ENCODE peak calls at places on chromosome 19, in seven cellular contexts. Y is Peyer's patch, F is IMR-90, A is aorta, N is psoas muscle, D is GM23248, L is caudate nucleus. V is an unnamed sample.
A peak's percentile ranks its signal among the peaks of the same experiment; 100 is the strongest.

GRCh38 chr19:2033825-2034159 is 17.3 kb downstream of the MKNK2 start:
- DNase-seq in Y (no peak), F (no peak), A (no peak), N (no peak), D (no peak), L (no peak), V (peak; percentile 83)

GRCh38 chr19:17370026-17370587 is 7.0 kb downstream of the PLVAP start:
- DNase-seq in Y (no peak), F (peak; percentile 58), A (no peak), N (no peak), D (peak; percentile 32), L (no peak), V (no peak)

GRCh38 chr19:3366104-3366760 is at the start of gene NFIC:
- DNase-seq in Y (peak; percentile 72), F (peak; percentile 79), A (peak; percentile 92), N (peak; percentile 84), D (peak; percentile 92), L (peak; percentile 43), V (peak; percentile 95)

GRCh38 chr19:4660181-4660791 is 9.9 kb downstream of the MYDGF start:
- DNase-seq in Y (no peak), F (no peak), A (no peak), N (no peak), D (no peak), L (no peak), V (no peak)

GRCh38 chr19:55384576-55385235 is 614 bp upstream of the TMEM238 start:
- DNase-seq in Y (no peak), F (no peak), A (no peak), N (peak; percentile 38), D (peak; percentile 31), L (no peak), V (peak; percentile 87)

GRCh38 chr19:35226748-35227147 is 1.8 kb downstream of the FAM187B start:
- DNase-seq in Y (peak; percentile 14), F (no peak), A (no peak), N (no peak), D (peak; percentile 37), L (no peak), V (no peak)

GRCh38 chr19:49808762-49809154 is 4.3 kb downstream of the FUZ start:
- DNase-seq in Y (peak; percentile 97), F (peak; percentile 71), A (peak; percentile 99), N (peak; percentile 95), D (peak; percentile 95), L (peak; percentile 84), V (peak; percentile 97)

GRCh38 chr19:51144482-51145045 is 2.5 kb downstream of the SIGLEC7 start:
- DNase-seq in Y (no peak), F (no peak), A (peak; percentile 62), N (no peak), D (no peak), L (no peak), V (no peak)

GRCh38 chr19:18807861-18808331 is 16.8 kb upstream of the COMP start:
- DNase-seq in Y (no peak), F (no peak), A (peak; percentile 81), N (peak; percentile 61), D (peak; percentile 60), L (no peak), V (no peak)

GRCh38 chr19:2802826-2803225 is 16.8 kb upstream of the ZNF554 start:
- DNase-seq in Y (no peak), F (no peak), A (no peak), N (no peak), D (no peak), L (no peak), V (no peak)

GRCh38 chr19:18743281-18743825 is 47.8 kb downstream of the COMP start:
- DNase-seq in Y (peak; percentile 71), F (peak; percentile 76), A (no peak), N (no peak), D (no peak), L (no peak), V (peak; percentile 91)

GRCh38 chr19:44912854-44913253 is 1.6 kb upstream of the APOC1 start:
- DNase-seq in Y (no peak), F (no peak), A (no peak), N (peak; percentile 61), D (no peak), L (peak; percentile 87), V (no peak)

GRCh38 chr19:13784731-13785452 is 10.4 kb upstream of the ZSWIM4 start:
- DNase-seq in Y (peak; percentile 88), F (peak; percentile 58), A (peak; percentile 95), N (peak; percentile 72), D (peak; percentile 88), L (peak; percentile 49), V (peak; percentile 88)

GRCh38 chr19:40607311-40607871 is 6.2 kb downstream of the LTBP4 start:
- DNase-seq in Y (peak; percentile 87), F (no peak), A (peak; percentile 65), N (no peak), D (no peak), L (no peak), V (peak; percentile 79)

GRCh38 chr19:43624933-43625332 is 5.5 kb upstream of the ZNF428 start:
- DNase-seq in Y (peak; percentile 91), F (peak; percentile 8), A (no peak), N (peak; percentile 31), D (peak; percentile 70), L (no peak), V (peak; percentile 82)

GRCh38 chr19:13094771-13095392 is 7.8 kb downstream of the LYL1 start:
- DNase-seq in Y (peak; percentile 76), F (no peak), A (no peak), N (no peak), D (no peak), L (no peak), V (no peak)

GRCh38 chr19:29815231-29815630 is 3.4 kb downstream of the CCNE1 start:
- DNase-seq in Y (no peak), F (no peak), A (peak; percentile 31), N (no peak), D (no peak), L (no peak), V (no peak)

GRCh38 chr19:20482721-20483120 is 82.9 kb downstream of the ZNF737 start:
- DNase-seq in Y (no peak), F (no peak), A (no peak), N (no peak), D (no peak), L (no peak), V (no peak)

GRCh38 chr19:42634409-42635232 is 39.9 kb upstream of the CEACAM8 start:
- DNase-seq in Y (no peak), F (peak; percentile 20), A (no peak), N (no peak), D (peak; percentile 68), L (no peak), V (no peak)

GRCh38 chr19:31316201-31316951 is 32.9 kb downstream of the TSHZ3 start:
- DNase-seq in Y (peak; percentile 55), F (peak; percentile 61), A (no peak), N (peak; percentile 50), D (peak; percentile 91), L (no peak), V (no peak)

GRCh38 chr19:53868892-53869804 is 1.5 kb downstream of the MYADM start:
- DNase-seq in Y (peak; percentile 93), F (peak; percentile 84), A (peak; percentile 97), N (peak; percentile 89), D (peak; percentile 93), L (peak; percentile 41), V (peak; percentile 97)

GRCh38 chr19:50745221-50745620 is 22.1 kb downstream of the CLEC11A start:
- DNase-seq in Y (no peak), F (no peak), A (no peak), N (no peak), D (no peak), L (no peak), V (no peak)

GRCh38 chr19:17420267-17420924 is 549 bp downstream of the MVB12A start:
- DNase-seq in Y (peak; percentile 64), F (no peak), A (peak; percentile 81), N (peak; percentile 42), D (peak; percentile 50), L (peak; percentile 32), V (peak; percentile 87)

GRCh38 chr19:58396691-58397532 is 1.5 kb downstream of the RNF225 start:
- DNase-seq in Y (no peak), F (no peak), A (no peak), N (no peak), D (no peak), L (no peak), V (peak; percentile 72)

GRCh38 chr19:18777156-18777724 is 13.9 kb downstream of the COMP start:
- DNase-seq in Y (no peak), F (no peak), A (no peak), N (no peak), D (no peak), L (no peak), V (peak; percentile 70)

GRCh38 chr19:39126312-39126561 is 651 bp downstream of the PAK4 start:
- DNase-seq in Y (no peak), F (no peak), A (no peak), N (no peak), D (no peak), L (no peak), V (no peak)
- H3K27ac ChIP-seq in Y (peak overlapping the region; percentile 94), F (peak overlapping the region; percentile 79), A (no peak overlapping the region), N (peak overlapping the region; percentile 71), D (no peak overlapping the region), L (peak overlapping the region; percentile 87), V (peak overlapping the region; percentile 93)

DNA sequence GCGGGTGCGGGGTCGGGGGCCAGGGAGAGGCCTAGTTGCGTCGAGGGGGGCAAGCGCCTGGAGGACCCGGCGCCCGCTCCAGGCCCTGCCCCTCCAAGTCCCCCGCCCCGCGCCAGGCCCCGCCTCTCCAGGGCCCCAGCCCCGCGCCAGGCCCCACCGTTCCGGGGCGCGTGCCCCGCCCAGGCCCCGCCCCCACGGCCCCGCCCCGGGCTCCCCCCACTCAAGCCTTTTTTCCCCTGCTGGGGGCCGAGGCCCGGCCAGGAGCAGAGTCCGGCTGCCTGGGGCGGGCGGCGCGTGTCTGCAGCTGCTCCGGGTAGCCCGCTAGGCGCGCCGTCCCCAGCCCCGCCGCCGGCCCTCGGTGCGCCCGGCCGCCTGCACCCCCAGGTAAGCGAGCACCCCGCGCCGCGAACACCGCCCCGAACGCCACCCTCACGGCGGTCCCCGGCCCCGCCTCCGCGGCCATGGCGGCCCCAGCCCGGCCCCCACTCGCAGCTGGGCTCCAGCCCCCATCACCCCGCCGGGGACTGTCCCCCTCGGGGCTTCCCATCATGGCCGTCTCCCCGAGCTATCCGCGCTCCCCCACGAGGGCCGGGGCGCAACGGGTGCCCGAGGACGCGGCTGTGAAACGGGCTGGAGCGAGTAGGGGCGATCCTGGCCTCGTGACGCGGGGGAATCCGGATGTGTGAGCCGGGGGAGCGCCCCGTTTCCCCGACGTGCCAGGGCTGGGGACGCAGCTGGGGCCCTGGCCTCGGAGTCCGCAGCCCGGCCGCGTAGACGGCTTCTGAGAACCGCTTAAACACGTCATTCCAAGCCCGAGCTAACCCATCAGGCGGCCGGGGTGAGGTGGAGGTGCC is at the start of gene CERS4:
- DNase-seq in Y (peak; percentile 88), F (peak; percentile 20), A (peak; percentile 92), N (peak; percentile 78), D (peak; percentile 32), L (peak; percentile 86), V (peak; percentile 93)
- H3K27ac ChIP-seq in Y (peak within 1 kb of the TSS; percentile 83), F (peak within 1 kb of the TSS; percentile 16), A (no peak within 1 kb of the TSS), N (no peak within 1 kb of the TSS), D (no peak within 1 kb of the TSS), L (peak within 1 kb of the TSS; percentile 94), V (peak within 1 kb of the TSS; percentile 62)

GRCh38 chr19:931860-932646 is 6.2 kb downstream of the ARID3A start:
- DNase-seq in Y (no peak), F (no peak), A (no peak), N (no peak), D (no peak), L (no peak), V (no peak)
- H3K27ac ChIP-seq in Y (peak overlapping the region; percentile 60), F (peak overlapping the region; percentile 98), A (no peak overlapping the region), N (no peak overlapping the region), D (no peak overlapping the region), L (peak overlapping the region; percentile 52), V (no peak overlapping the region)

GRCh38 chr19:11151181-11151580 is 4.4 kb downstream of the SPC24 start:
- DNase-seq in Y (no peak), F (no peak), A (no peak), N (no peak), D (peak; percentile 30), L (no peak), V (no peak)
- H3K27ac ChIP-seq in Y (peak overlapping the region; percentile 35), F (peak overlapping the region; percentile 59), A (no peak overlapping the region), N (peak overlapping the region; percentile 72), D (peak overlapping the region; percentile 27), L (no peak overlapping the region), V (no peak overlapping the region)

GRCh38 chr19:39155741-39156140 is 30.2 kb downstream of the PAK4 start:
- DNase-seq in Y (no peak), F (no peak), A (no peak), N (no peak), D (no peak), L (no peak), V (no peak)
- H3K27ac ChIP-seq in Y (no peak overlapping the region), F (no peak overlapping the region), A (no peak overlapping the region), N (no peak overlapping the region), D (no peak overlapping the region), L (no peak overlapping the region), V (peak overlapping the region; percentile 32)